ENCODE peak calls at places on chromosomes 11 and 22, in four cellular contexts. Q, A, I and F are unnamed samples.

GRCh38 chr22:22773979-22774738 is 113.5 kb upstream of the IGLL5 start:
- DNase-seq in A (no peak), Q (no peak), I (peak; percentile 39), F (no peak)

GRCh38 chr11:112783945-112784322 is 177.3 kb upstream of the NCAM1 start:
- DNase-seq in Q (no peak), I (no peak), A (no peak), F (no peak)

GRCh38 chr22:31626427-31627150 is 35.4 kb downstream of the PISD start:
- DNase-seq in Q (no peak), I (no peak), A (no peak), F (no peak)

GRCh38 chr11:28447226-28447625 is 339.0 kb downstream of the METTL15 start:
- DNase-seq in I (no peak), A (no peak), Q (no peak), F (no peak)

GRCh38 chr11:71283960-71284359 is 31.6 kb upstream of the SHANK2 start:
- DNase-seq in I (no peak), A (no peak), Q (no peak), F (no peak)

GRCh38 chr11:66082936-66083698 is 13.0 kb downstream of the PACS1 start:
- DNase-seq in A (no peak), Q (no peak), I (peak; percentile 15), F (no peak)

GRCh38 chr22:26893711-26894110 is 236.3 kb downstream of the MIAT start:
- DNase-seq in I (no peak), Q (no peak), A (no peak), F (no peak)

GRCh38 chr11:121467965-121468364 is 15.2 kb upstream of the SORL1-AS1 start:
- DNase-seq in I (peak; percentile 50), A (peak; percentile 83), Q (no peak), F (no peak)

GRCh38 chr22:44399196-44399837 is 86.6 kb upstream of the SHISAL1 start:
- DNase-seq in I (peak; percentile 4), A (no peak), Q (no peak), F (no peak)

GRCh38 chr11:26297179-26297970 is 34.6 kb upstream of the ANO3 start:
- DNase-seq in I (no peak), Q (peak; percentile 67), A (peak; percentile 16), F (peak; percentile 55)

GRCh38 chr11:95256204-95256819 is 25.3 kb upstream of the SESN3 start:
- DNase-seq in Q (peak; percentile 94), I (peak; percentile 29), A (no peak), F (peak; percentile 37)

GRCh38 chr11:32043737-32044515 is 46.9 kb upstream of the RCN1 start:
- DNase-seq in I (no peak), Q (no peak), A (no peak), F (no peak)

GRCh38 chr11:126766425-126766824 is 234.1 kb downstream of the KIRREL3 start:
- DNase-seq in I (no peak), A (no peak), Q (no peak), F (no peak)

GRCh38 chr11:27423125-27423524 is 49.5 kb downstream of the LGR4 start:
- DNase-seq in A (no peak), Q (no peak), I (no peak), F (peak; percentile 17)

GRCh38 chr11:127458561-127458960 is 458.0 kb upstream of the KIRREL3 start:
- DNase-seq in Q (no peak), A (no peak), I (no peak), F (no peak)

GRCh38 chr22:37214431-37215025 is 2.3 kb upstream of the SSTR3 start:
- DNase-seq in A (no peak), I (no peak), Q (no peak), F (no peak)

GRCh38 chr11:61411589-61411988 is 18.2 kb downstream of the CPSF7 start:
- DNase-seq in A (no peak), I (no peak), Q (no peak), F (no peak)